ENCODE peak calls at places on chromosomes 1 and 21, in five cellular contexts. One of them, this sample, is unnamed.
A peak's percentile ranks its signal among the peaks of the same experiment; 100 is the strongest.

GRCh38 chr1:39076127-39076798 is 50.1 kb downstream of the NDUFS5 start:
- DNase-seq in GM04504: no peak
- DNase-seq in glomerular endothelial cell: no peak
- DNase-seq in C1 segment of cervical spinal cord: peak; percentile 47
- DNase-seq in neural progenitor cell: no peak
- DNase-seq in this sample: no peak

GRCh38 chr1:173429517-173430477 is 47.3 kb upstream of the PRDX6 start:
- DNase-seq in glomerular endothelial cell: no peak
- DNase-seq in GM04504: peak; percentile 80
- DNase-seq in C1 segment of cervical spinal cord: peak; percentile 14
- DNase-seq in neural progenitor cell: peak; percentile 89
- DNase-seq in this sample: peak; percentile 90

GRCh38 chr1:66642992-66643391 is 109.0 kb downstream of the SGIP1 start:
- DNase-seq in glomerular endothelial cell: no peak
- DNase-seq in GM04504: no peak
- DNase-seq in neural progenitor cell: no peak
- DNase-seq in C1 segment of cervical spinal cord: no peak
- DNase-seq in this sample: no peak

GRCh38 chr1:17400725-17401341 is 28.8 kb downstream of the PADI6 start:
- DNase-seq in C1 segment of cervical spinal cord: no peak
- DNase-seq in neural progenitor cell: peak; percentile 28
- DNase-seq in GM04504: no peak
- DNase-seq in glomerular endothelial cell: no peak
- DNase-seq in this sample: peak; percentile 56

GRCh38 chr1:226111865-226112395 is 49.4 kb downstream of the H3-3A start:
- DNase-seq in GM04504: no peak
- DNase-seq in C1 segment of cervical spinal cord: no peak
- DNase-seq in neural progenitor cell: peak; percentile 54
- DNase-seq in glomerular endothelial cell: no peak
- DNase-seq in this sample: no peak

GRCh38 chr1:77889240-77889637 is 815 bp downstream of the NEXN start:
- DNase-seq in GM04504: peak; percentile 31
- DNase-seq in C1 segment of cervical spinal cord: no peak
- DNase-seq in neural progenitor cell: peak; percentile 52
- DNase-seq in glomerular endothelial cell: peak; percentile 39
- DNase-seq in this sample: peak; percentile 73

GRCh38 chr1:55870076-55870475 is 654.9 kb upstream of the USP24 start:
- DNase-seq in C1 segment of cervical spinal cord: no peak
- DNase-seq in neural progenitor cell: no peak
- DNase-seq in GM04504: peak; percentile 40
- DNase-seq in glomerular endothelial cell: no peak
- DNase-seq in this sample: no peak

GRCh38 chr21:45209046-45209445 is 78.6 kb downstream of the POFUT2 start:
- DNase-seq in neural progenitor cell: no peak
- DNase-seq in C1 segment of cervical spinal cord: no peak
- DNase-seq in glomerular endothelial cell: no peak
- DNase-seq in GM04504: peak; percentile 24
- DNase-seq in this sample: no peak

GRCh38 chr1:114715952-114716303 is 643 bp downstream of the NRAS start:
- DNase-seq in neural progenitor cell: no peak
- DNase-seq in GM04504: no peak
- DNase-seq in glomerular endothelial cell: no peak
- DNase-seq in C1 segment of cervical spinal cord: no peak
- DNase-seq in this sample: peak; percentile 29